ENCODE peak calls at places on chromosomes 11 and 22, in six cellular contexts. H is astrocyte of the spinal cord, I is MM.1S, X is WTC11, U is RWPE1, N is OCI-LY7. C is an unnamed sample.

GRCh38 chr11:96257972-96258951 is 84.7 kb downstream of the MAML2 start:
- DNase-seq in U (no peak), H (peak; percentile 54), N (peak; percentile 81), X (no peak), I (peak; percentile 78), C (no peak)

GRCh38 chr11:65329944-65330403 is 3.7 kb upstream of the DPF2 start:
- DNase-seq in X (peak; percentile 90), U (peak; percentile 61), I (peak; percentile 90), N (peak; percentile 96), H (peak; percentile 92), C (peak; percentile 93)

GRCh38 chr11:3156282-3156660 is 8.8 kb downstream of the OSBPL5 start:
- DNase-seq in X (no peak), H (no peak), U (no peak), N (no peak), I (no peak), C (no peak)

GRCh38 chr11:44726278-44727113 is at the start of gene TSPAN18:
- DNase-seq in X (peak; percentile 62), N (peak; percentile 26), U (no peak), H (no peak), I (peak; percentile 64), C (peak; percentile 47)

GRCh38 chr11:12430912-12431311 is 53.5 kb downstream of the PARVA start:
- DNase-seq in H (peak; percentile 88), X (no peak), N (no peak), U (peak; percentile 90), I (no peak), C (no peak)

GRCh38 chr11:22583963-22584492 is 41.6 kb downstream of the FANCF start:
- DNase-seq in U (no peak), N (no peak), X (no peak), I (no peak), H (no peak), C (no peak)

GRCh38 chr11:121512468-121513465 is 60.0 kb upstream of the SORL1-AS1 start:
- DNase-seq in H (no peak), N (no peak), I (no peak), X (no peak), U (no peak), C (no peak)

GRCh38 chr22:30232716-30233218 is 13.8 kb downstream of the LIF start:
- DNase-seq in I (no peak), X (no peak), H (peak; percentile 73), N (no peak), U (no peak), C (no peak)

GRCh38 chr11:78231962-78232459 is 43.3 kb downstream of the USP35 start:
- DNase-seq in U (peak; percentile 13), X (no peak), I (peak; percentile 19), N (no peak), H (peak; percentile 63), C (no peak)

GRCh38 chr11:24496728-24497396 is at the start of gene LUZP2:
- DNase-seq in X (peak; percentile 65), I (no peak), N (no peak), H (peak; percentile 38), U (peak; percentile 33), C (peak; percentile 49)

GRCh38 chr22:19932367-19933206 is 9.0 kb upstream of the COMT start:
- DNase-seq in U (no peak), X (no peak), H (no peak), N (no peak), I (no peak), C (no peak)

GRCh38 chr22:43945632-43946390 is 9.4 kb upstream of the SAMM50 start:
- DNase-seq in I (peak; percentile 38), H (peak; percentile 44), U (no peak), N (peak; percentile 72), X (peak; percentile 75), C (peak; percentile 68)

GRCh38 chr11:85945788-85946187 is 90.6 kb downstream of the CCDC83 start:
- DNase-seq in X (no peak), U (no peak), I (no peak), H (no peak), N (no peak), C (no peak)
- TF ChIP-seq CTCF in X (no peak), U (no peak), I (no peak), H (no peak), N (no peak), C (no peak)

GRCh38 chr22:18033204-18033998 is 9.0 kb upstream of the MICAL3 start:
- DNase-seq in U (no peak), I (no peak), N (no peak), H (no peak), X (no peak), C (no peak)
- TF ChIP-seq CTCF in U (no peak), I (no peak), N (no peak), H (peak; percentile 16), X (no peak), C (no peak)

DNA sequence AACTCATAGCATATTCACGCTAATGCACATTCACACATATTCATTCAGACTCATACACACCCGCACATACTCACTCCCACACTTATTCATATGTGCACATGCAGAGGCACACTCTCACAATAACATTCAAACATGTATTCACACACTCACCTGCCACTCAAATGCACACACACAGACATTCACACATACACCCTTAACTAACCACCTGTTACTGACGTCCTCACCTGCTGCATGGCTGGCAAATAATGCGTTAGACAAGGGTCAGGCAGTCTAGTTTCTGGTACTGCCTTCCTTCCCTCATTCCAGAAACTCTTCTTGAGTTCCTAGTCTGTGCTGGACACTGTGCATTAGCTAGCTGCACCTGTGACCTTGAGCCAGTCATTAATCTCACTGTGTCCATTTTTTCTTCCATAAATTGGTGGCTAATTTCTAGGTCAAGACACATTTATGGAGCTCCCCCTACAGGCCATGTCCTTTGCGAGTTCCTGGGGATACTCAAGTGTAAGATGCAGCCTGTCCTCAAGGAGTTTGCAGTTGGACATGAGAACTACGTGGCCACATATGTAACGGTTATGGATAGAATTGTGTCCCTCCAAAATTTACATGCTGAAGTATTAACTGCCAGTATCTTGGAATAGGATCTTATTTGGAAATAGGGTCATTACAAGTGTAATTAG is 34.5 kb upstream of the SEZ6L start:
- DNase-seq in X (peak; percentile 38), N (peak; percentile 8), U (no peak), H (no peak), I (peak; percentile 23), C (no peak)
- TF ChIP-seq CTCF in X (peak; percentile 52), N (peak; percentile 68), U (no peak), H (peak; percentile 10), I (peak; percentile 45), C (peak; percentile 37)

GRCh38 chr22:46657655-46657953 is 37.4 kb downstream of the GRAMD4 start:
- DNase-seq in H (no peak), N (no peak), I (no peak), U (no peak), X (no peak), C (no peak)

GRCh38 chr22:46654927-46655595 is 34.9 kb downstream of the GRAMD4 start:
- DNase-seq in H (no peak), U (peak; percentile 36), N (no peak), X (no peak), I (no peak), C (no peak)

GRCh38 chr22:46656856-46657654 is 36.9 kb downstream of the GRAMD4 start:
- DNase-seq in N (no peak), H (no peak), U (no peak), X (no peak), I (no peak), C (no peak)

GRCh38 chr22:46654426-46654825 is 34.2 kb downstream of the GRAMD4 start:
- DNase-seq in N (no peak), H (no peak), U (no peak), I (no peak), X (no peak), C (no peak)

GRCh38 chr22:46655861-46656608 is 35.8 kb downstream of the GRAMD4 start:
- DNase-seq in X (no peak), N (no peak), U (no peak), H (no peak), I (no peak), C (no peak)
- TF ChIP-seq CTCF in X (no peak), N (no peak), U (no peak), H (no peak), I (no peak), C (no peak)

GRCh38 chr11:17781626-17782025 is 47.0 kb downstream of the KCNC1 start:
- DNase-seq in H (no peak), I (no peak), U (no peak), N (no peak), X (no peak), C (no peak)

GRCh38 chr11:17778956-17779860 is 44.6 kb downstream of the KCNC1 start:
- DNase-seq in X (no peak), N (no peak), I (no peak), U (no peak), H (no peak), C (no peak)

GRCh38 chr11:17780668-17781067 is 46.1 kb downstream of the KCNC1 start:
- DNase-seq in H (no peak), U (no peak), I (no peak), N (no peak), X (no peak), C (no peak)

GRCh38 chr11:17781221-17781620 is 46.6 kb downstream of the KCNC1 start:
- DNase-seq in I (no peak), N (no peak), U (no peak), X (no peak), H (no peak), C (no peak)

DNA sequence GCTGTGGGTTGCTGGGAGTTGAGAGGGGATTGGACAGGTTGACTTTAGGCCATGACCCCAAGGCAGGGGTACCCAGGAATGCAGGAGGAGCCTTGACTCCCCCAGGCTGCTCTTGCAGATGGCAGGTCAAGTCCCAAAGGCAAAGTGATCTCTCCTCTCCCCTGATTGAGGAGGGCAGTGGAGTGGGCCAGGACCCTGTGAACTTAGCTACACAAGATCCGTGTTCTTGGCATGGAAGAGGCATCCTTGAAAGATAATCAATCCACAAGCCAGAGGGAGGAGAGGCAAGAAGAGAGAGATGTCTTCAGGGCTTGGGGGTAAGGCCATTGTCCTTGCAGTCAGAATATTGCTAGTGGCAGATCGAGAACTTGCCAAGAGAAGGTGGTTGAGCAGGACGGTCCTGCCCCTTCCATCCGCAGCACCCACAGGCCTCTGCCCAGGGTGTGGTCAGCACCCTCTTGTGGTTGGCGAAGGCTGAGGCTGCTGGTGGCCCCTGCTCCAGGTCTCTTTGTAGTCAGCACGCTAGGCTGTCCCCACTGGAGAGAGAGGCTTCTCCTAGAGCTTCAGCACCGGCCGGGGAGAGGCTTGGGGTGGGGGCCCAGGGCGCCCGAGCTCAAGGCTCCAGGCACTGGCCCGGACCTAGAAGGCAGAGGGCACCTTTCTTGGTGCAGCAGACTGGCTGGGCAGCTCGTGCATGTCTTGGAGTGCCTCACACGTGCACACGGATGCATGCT is 45.4 kb downstream of the KCNC1 start:
- DNase-seq in U (no peak), I (no peak), H (no peak), N (no peak), X (no peak), C (no peak)
- TF ChIP-seq CTCF in U (no peak), I (no peak), H (no peak), N (no peak), X (no peak), C (no peak)

C was measured in neural crest cell.